ENCODE peak calls at places on chromosomes 7 and 10, in five cellular contexts. R, N, S, A and W are unnamed samples.

GRCh38 chr10:20195076-20195475 is 378.8 kb downstream of the PLXDC2 start:
- DNase-seq in R (no peak), N (no peak), S (no peak), A (no peak), W (no peak)

GRCh38 chr10:74186678-74187077 is 35.7 kb downstream of the ADK start:
- DNase-seq in R (no peak), N (peak; percentile 45), S (no peak), A (no peak), W (no peak)

GRCh38 chr10:78511324-78512204 is 477.9 kb downstream of the RPS24 start:
- DNase-seq in R (no peak), N (no peak), S (no peak), A (no peak), W (no peak)

GRCh38 chr10:71795248-71795647 is 21.9 kb upstream of the VSIR start:
- DNase-seq in R (no peak), N (peak; percentile 16), S (peak; percentile 33), A (no peak), W (peak; percentile 12)

GRCh38 chr10:18197706-18198105 is 57.5 kb downstream of the CACNB2 start:
- DNase-seq in R (no peak), N (no peak), S (no peak), A (no peak), W (no peak)

GRCh38 chr10:10462116-10462515 is 555.6 kb upstream of the CELF2 start:
- DNase-seq in R (no peak), N (no peak), S (no peak), A (no peak), W (no peak)

GRCh38 chr10:126060232-126060935 is 164.0 kb downstream of the FANK1 start:
- DNase-seq in R (no peak), N (peak; percentile 84), S (no peak), A (peak; percentile 52), W (peak; percentile 81)

GRCh38 chr10:85402541-85402940 is 964.1 kb downstream of the GRID1 start:
- DNase-seq in R (no peak), N (no peak), S (no peak), A (no peak), W (no peak)

GRCh38 chr10:70540089-70540788 is 61.7 kb downstream of the PALD1 start:
- DNase-seq in R (no peak), N (no peak), S (no peak), A (peak; percentile 58), W (no peak)

GRCh38 chr7:36188266-36188665 is 35.2 kb downstream of the EEPD1 start:
- DNase-seq in R (no peak), N (no peak), S (no peak), A (no peak), W (no peak)

GRCh38 chr10:132448248-132448731 is 51.3 kb downstream of the PWWP2B start:
- DNase-seq in R (peak; percentile 36), N (peak; percentile 69), S (peak; percentile 77), A (peak; percentile 66), W (no peak)

GRCh38 chr7:130231792-130232191 is 24.1 kb downstream of the SSMEM1 start:
- DNase-seq in R (no peak), N (no peak), S (no peak), A (no peak), W (no peak)

GRCh38 chr10:71713135-71714040 is 6.2 kb downstream of the C10orf105 start:
- DNase-seq in R (no peak), N (peak; percentile 92), S (peak; percentile 77), A (no peak), W (peak; percentile 80)

GRCh38 chr10:75528392-75528791 is 97.0 kb downstream of the LRMDA start:
- DNase-seq in R (no peak), N (peak; percentile 26), S (no peak), A (no peak), W (no peak)

GRCh38 chr10:42952358-42952757 is 124.5 kb upstream of the RET start:
- DNase-seq in R (no peak), N (peak; percentile 2), S (peak; percentile 56), A (no peak), W (no peak)

GRCh38 chr7:20556091-20556490 is 59.4 kb upstream of the ABCB5 start:
- DNase-seq in R (no peak), N (no peak), S (no peak), A (no peak), W (no peak)

GRCh38 chr10:36448760-36449681 is 676.4 kb upstream of the ANKRD30A start:
- DNase-seq in R (no peak), N (no peak), S (no peak), A (no peak), W (no peak)

GRCh38 chr10:121460733-121461132 is 137.5 kb downstream of the FGFR2 start:
- DNase-seq in R (no peak), N (no peak), S (no peak), A (no peak), W (no peak)

GRCh38 chr10:3786295-3786981 is 1.4 kb upstream of the KLF6 start:
- DNase-seq in R (no peak), N (peak; percentile 10), S (no peak), A (no peak), W (peak; percentile 44)

GRCh38 chr7:132464740-132465139 is 111.5 kb downstream of the PLXNA4 start:
- DNase-seq in R (no peak), N (peak; percentile 55), S (no peak), A (no peak), W (peak; percentile 77)

GRCh38 chr10:60679388-60679987 is 98.8 kb upstream of the CDK1 start:
- DNase-seq in R (no peak), N (no peak), S (no peak), A (no peak), W (no peak)

GRCh38 chr7:76428868-76429805 is 4.4 kb downstream of the ZP3 start:
- DNase-seq in R (no peak), N (peak; percentile 55), S (no peak), A (no peak), W (no peak)

GRCh38 chr7:114630186-114630824 is 215.7 kb downstream of the FOXP2 start:
- DNase-seq in R (no peak), N (no peak), S (no peak), A (no peak), W (no peak)

GRCh38 chr10:71805776-71806705 is 32.7 kb upstream of the VSIR start:
- DNase-seq in R (no peak), N (no peak), S (no peak), A (no peak), W (no peak)

GRCh38 chr10:123019264-123019663 is 10.5 kb downstream of the ACADSB start:
- DNase-seq in R (no peak), N (no peak), S (no peak), A (no peak), W (no peak)
- TF ChIP-seq CTCF in R (no peak), N (no peak), S (no peak), A (no peak), W (no peak)

GRCh38 chr7:142298631-142299030 is 40.8 kb upstream of the PRSS58 start:
- DNase-seq in R (no peak), N (no peak), S (no peak), A (no peak), W (no peak)

GRCh38 chr7:142299226-142299625 is 41.4 kb upstream of the PRSS58 start:
- DNase-seq in R (no peak), N (no peak), S (no peak), A (no peak), W (no peak)

GRCh38 chr7:142301299-142301698 is 43.4 kb upstream of the PRSS58 start:
- DNase-seq in R (no peak), N (no peak), S (no peak), A (no peak), W (no peak)

GRCh38 chr7:142300689-142301088 is 42.8 kb upstream of the PRSS58 start:
- DNase-seq in R (no peak), N (no peak), S (peak; percentile 27), A (no peak), W (no peak)

GRCh38 chr7:142298009-142298408 is 40.2 kb upstream of the PRSS58 start:
- DNase-seq in R (no peak), N (no peak), S (no peak), A (peak; percentile 15), W (no peak)
- TF ChIP-seq CTCF in R (no peak), N (no peak), S (peak; percentile 57), A (peak; percentile 9), W (peak; percentile 14)

GRCh38 chr10:110759523-110759922 is 112.2 kb upstream of the PDCD4 start:
- DNase-seq in R (no peak), N (no peak), S (no peak), A (no peak), W (no peak)

GRCh38 chr10:110756886-110757285 is 112.8 kb downstream of the RBM20 start:
- DNase-seq in R (no peak), N (no peak), S (no peak), A (no peak), W (no peak)

GRCh38 chr10:110757563-110757962 is 113.4 kb downstream of the RBM20 start:
- DNase-seq in R (no peak), N (no peak), S (no peak), A (no peak), W (no peak)

GRCh38 chr10:110758898-110759297 is 112.8 kb upstream of the PDCD4 start:
- DNase-seq in R (no peak), N (peak; percentile 44), S (no peak), A (no peak), W (peak; percentile 79)

GRCh38 chr10:110758128-110758527 is 113.6 kb upstream of the PDCD4 start:
- DNase-seq in R (no peak), N (no peak), S (no peak), A (no peak), W (no peak)
- TF ChIP-seq CTCF in R (no peak), N (no peak), S (no peak), A (no peak), W (no peak)

DNA sequence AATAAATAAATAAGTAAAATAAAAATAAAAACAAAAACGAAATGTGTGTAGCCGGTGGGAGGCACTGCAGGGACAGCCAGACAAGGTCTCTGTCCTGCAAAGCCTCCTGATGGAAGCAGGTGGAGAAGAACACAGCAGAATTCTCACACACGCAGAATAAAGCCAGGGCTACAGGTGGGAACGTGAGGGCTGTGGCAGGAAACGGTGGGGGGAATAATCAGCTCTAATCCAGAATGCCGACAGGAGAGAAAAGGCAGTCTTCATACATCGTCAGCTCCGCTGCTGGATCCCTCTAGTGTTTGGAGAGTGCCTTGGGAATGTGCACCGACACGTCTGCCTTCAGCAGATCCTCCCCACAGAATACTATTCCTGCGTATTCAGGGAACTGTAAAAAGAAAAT is 6.8 kb upstream of the SNX8 start:
- DNase-seq in R (no peak), N (peak; percentile 29), S (peak; percentile 34), A (no peak), W (no peak)
- TF ChIP-seq CTCF in R (no peak), N (peak; percentile 44), S (no peak), A (no peak), W (peak; percentile 11)

DNA sequence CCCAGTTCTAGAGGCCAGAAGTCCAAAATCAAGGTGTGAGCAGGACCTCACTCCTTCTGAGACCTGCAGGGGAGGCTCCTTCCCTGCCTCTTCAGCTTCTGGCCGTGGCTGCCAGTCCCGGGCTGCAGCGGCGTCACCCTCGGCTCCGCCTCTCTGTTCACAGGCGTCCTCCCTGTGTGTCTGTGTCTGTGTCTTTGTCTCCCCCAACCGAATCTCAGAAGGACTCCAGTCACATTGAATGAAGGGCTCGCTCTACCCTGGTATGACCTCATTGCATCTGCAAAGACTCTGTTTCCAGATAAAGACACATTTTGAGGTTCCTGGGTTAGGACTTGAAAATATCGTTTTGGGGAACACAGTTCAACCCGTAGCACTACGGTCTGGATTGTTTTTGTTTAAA is 33.1 kb upstream of the GALNT11 start:
- DNase-seq in R (peak; percentile 12), N (no peak), S (peak; percentile 28), A (peak; percentile 66), W (no peak)
- TF ChIP-seq CTCF in R (peak; percentile 34), N (no peak), S (no peak), A (peak; percentile 46), W (no peak)